ENCODE peak calls at places on chromosomes 2 and 18, in four cellular contexts. One of them, this sample, is unnamed.
A peak's percentile ranks its signal among the peaks of the same experiment; 100 is the strongest.

GRCh38 chr2:113138428-113139322 is 11.3 kb downstream of the IL1RN start:
- DNase-seq in tibial artery: no peak
- DNase-seq in CD4-positive, alpha-beta memory T cell: peak; percentile 72
- DNase-seq in left ventricle myocardium inferior: no peak
- DNase-seq in this sample: no peak

GRCh38 chr2:189142893-189143759 is 36.4 kb downstream of the COL5A2 start:
- DNase-seq in tibial artery: no peak
- DNase-seq in CD4-positive, alpha-beta memory T cell: peak; percentile 59
- DNase-seq in left ventricle myocardium inferior: no peak
- DNase-seq in this sample: no peak

GRCh38 chr2:241014224-241014623 is 15.8 kb downstream of the SNED1 start:
- DNase-seq in left ventricle myocardium inferior: no peak
- DNase-seq in tibial artery: no peak
- DNase-seq in CD4-positive, alpha-beta memory T cell: no peak
- DNase-seq in this sample: no peak

GRCh38 chr2:134934641-134935040 is 16.0 kb downstream of the CCNT2 start:
- DNase-seq in left ventricle myocardium inferior: no peak
- DNase-seq in tibial artery: no peak
- DNase-seq in CD4-positive, alpha-beta memory T cell: no peak
- DNase-seq in this sample: no peak

GRCh38 chr2:26595146-26595545 is 46.0 kb downstream of the CIB4 start:
- DNase-seq in tibial artery: peak; percentile 37
- DNase-seq in CD4-positive, alpha-beta memory T cell: no peak
- DNase-seq in left ventricle myocardium inferior: no peak
- DNase-seq in this sample: no peak

GRCh38 chr2:49044680-49045079 is 109.6 kb downstream of the FSHR start:
- DNase-seq in left ventricle myocardium inferior: no peak
- DNase-seq in tibial artery: no peak
- DNase-seq in CD4-positive, alpha-beta memory T cell: no peak
- DNase-seq in this sample: no peak

GRCh38 chr18:61556316-61556715 is 223.1 kb downstream of the CDH20 start:
- DNase-seq in CD4-positive, alpha-beta memory T cell: no peak
- DNase-seq in tibial artery: no peak
- DNase-seq in left ventricle myocardium inferior: no peak
- DNase-seq in this sample: no peak

GRCh38 chr18:49025426-49025766 is 74.6 kb upstream of the SMAD7 start:
- DNase-seq in CD4-positive, alpha-beta memory T cell: no peak
- DNase-seq in tibial artery: no peak
- DNase-seq in left ventricle myocardium inferior: no peak
- DNase-seq in this sample: no peak

GRCh38 chr2:211745295-211746097 is 793.1 kb downstream of the ERBB4 start:
- DNase-seq in left ventricle myocardium inferior: no peak
- DNase-seq in CD4-positive, alpha-beta memory T cell: no peak
- DNase-seq in tibial artery: no peak
- DNase-seq in this sample: no peak

GRCh38 chr18:10490401-10491289 is 35.2 kb upstream of the NAPG start:
- DNase-seq in tibial artery: no peak
- DNase-seq in CD4-positive, alpha-beta memory T cell: peak; percentile 49
- DNase-seq in left ventricle myocardium inferior: no peak
- DNase-seq in this sample: no peak

GRCh38 chr18:58541137-58541788 is 87.6 kb downstream of the ALPK2 start:
- DNase-seq in left ventricle myocardium inferior: no peak
- DNase-seq in tibial artery: no peak
- DNase-seq in CD4-positive, alpha-beta memory T cell: peak; percentile 25
- DNase-seq in this sample: no peak

GRCh38 chr2:6580982-6581381 is 284.7 kb downstream of the CMPK2 start:
- DNase-seq in left ventricle myocardium inferior: no peak
- DNase-seq in CD4-positive, alpha-beta memory T cell: no peak
- DNase-seq in tibial artery: no peak
- DNase-seq in this sample: no peak

GRCh38 chr2:24083567-24084385 is 858 bp downstream of the TP53I3 start:
- DNase-seq in tibial artery: no peak
- DNase-seq in CD4-positive, alpha-beta memory T cell: no peak
- DNase-seq in left ventricle myocardium inferior: peak; percentile 74
- DNase-seq in this sample: no peak

GRCh38 chr2:60794271-60794863 is 38.3 kb downstream of the PAPOLG start:
- DNase-seq in CD4-positive, alpha-beta memory T cell: peak; percentile 43
- DNase-seq in tibial artery: no peak
- DNase-seq in left ventricle myocardium inferior: no peak
- DNase-seq in this sample: no peak

GRCh38 chr2:189608799-189609422 is 28.3 kb upstream of the SLC40A1 start:
- DNase-seq in CD4-positive, alpha-beta memory T cell: no peak
- DNase-seq in tibial artery: no peak
- DNase-seq in left ventricle myocardium inferior: no peak
- DNase-seq in this sample: no peak

GRCh38 chr2:98474979-98475632 is 30.4 kb downstream of the INPP4A start:
- DNase-seq in CD4-positive, alpha-beta memory T cell: no peak
- DNase-seq in tibial artery: no peak
- DNase-seq in left ventricle myocardium inferior: no peak
- DNase-seq in this sample: no peak

GRCh38 chr2:98472961-98473746 is 28.5 kb downstream of the INPP4A start:
- DNase-seq in CD4-positive, alpha-beta memory T cell: no peak
- DNase-seq in tibial artery: no peak
- DNase-seq in left ventricle myocardium inferior: no peak
- DNase-seq in this sample: no peak

GRCh38 chr2:98476192-98476868 is 31.7 kb downstream of the INPP4A start:
- DNase-seq in left ventricle myocardium inferior: no peak
- DNase-seq in tibial artery: no peak
- DNase-seq in CD4-positive, alpha-beta memory T cell: no peak
- DNase-seq in this sample: peak; percentile 54

GRCh38 chr2:98472132-98472650 is 27.5 kb downstream of the INPP4A start:
- DNase-seq in CD4-positive, alpha-beta memory T cell: no peak
- DNase-seq in left ventricle myocardium inferior: no peak
- DNase-seq in tibial artery: no peak
- DNase-seq in this sample: no peak

GRCh38 chr2:98473995-98474780 is 29.5 kb downstream of the INPP4A start:
- DNase-seq in tibial artery: no peak
- DNase-seq in left ventricle myocardium inferior: no peak
- DNase-seq in CD4-positive, alpha-beta memory T cell: peak; percentile 33
- DNase-seq in this sample: no peak
- H3K27ac ChIP-seq in tibial artery: no peak overlapping the region
- H3K27ac ChIP-seq in left ventricle myocardium inferior: no peak overlapping the region
- H3K27ac ChIP-seq in CD4-positive, alpha-beta memory T cell: peak overlapping the region; percentile 35
- H3K27ac ChIP-seq in this sample: no peak overlapping the region

GRCh38 chr18:43572165-43572564 is 294.9 kb upstream of the SYT4 start:
- DNase-seq in left ventricle myocardium inferior: no peak
- DNase-seq in CD4-positive, alpha-beta memory T cell: no peak
- DNase-seq in tibial artery: no peak
- DNase-seq in this sample: no peak
- H3K27ac ChIP-seq in left ventricle myocardium inferior: no peak overlapping the region
- H3K27ac ChIP-seq in CD4-positive, alpha-beta memory T cell: no peak overlapping the region
- H3K27ac ChIP-seq in tibial artery: no peak overlapping the region
- H3K27ac ChIP-seq in this sample: no peak overlapping the region

DNA sequence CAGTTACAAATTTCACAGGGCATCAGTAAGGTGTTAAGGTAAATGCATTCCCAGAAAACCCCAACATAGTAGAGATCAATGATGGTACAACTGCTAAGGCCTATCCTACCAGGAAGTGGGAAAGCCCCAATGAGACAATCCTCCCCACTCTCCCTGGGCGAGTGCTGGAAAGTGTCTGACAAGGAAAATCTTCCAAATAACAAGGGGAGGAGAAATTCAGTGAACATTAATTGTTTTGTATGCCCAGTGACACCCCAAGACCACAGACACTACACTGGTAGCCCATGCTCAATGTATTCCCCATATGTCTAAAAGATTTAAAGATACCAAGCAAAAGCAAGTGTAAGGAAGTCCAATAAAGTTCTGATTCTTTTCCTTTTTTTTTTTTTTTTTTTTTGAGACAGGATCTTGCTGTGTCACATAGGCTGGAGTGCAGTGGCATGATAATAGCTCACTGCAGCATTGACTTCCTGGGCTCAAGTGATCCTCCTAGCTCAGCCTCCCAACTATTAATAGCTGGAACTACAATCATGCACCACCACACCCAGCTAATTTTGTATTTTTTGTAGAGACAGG is 24.7 kb downstream of the B4GALT6 start:
- DNase-seq in tibial artery: no peak
- DNase-seq in CD4-positive, alpha-beta memory T cell: no peak
- DNase-seq in left ventricle myocardium inferior: no peak
- DNase-seq in this sample: no peak
- H3K27ac ChIP-seq in tibial artery: no peak overlapping the region
- H3K27ac ChIP-seq in CD4-positive, alpha-beta memory T cell: no peak overlapping the region
- H3K27ac ChIP-seq in left ventricle myocardium inferior: no peak overlapping the region
- H3K27ac ChIP-seq in this sample: no peak overlapping the region

DNA sequence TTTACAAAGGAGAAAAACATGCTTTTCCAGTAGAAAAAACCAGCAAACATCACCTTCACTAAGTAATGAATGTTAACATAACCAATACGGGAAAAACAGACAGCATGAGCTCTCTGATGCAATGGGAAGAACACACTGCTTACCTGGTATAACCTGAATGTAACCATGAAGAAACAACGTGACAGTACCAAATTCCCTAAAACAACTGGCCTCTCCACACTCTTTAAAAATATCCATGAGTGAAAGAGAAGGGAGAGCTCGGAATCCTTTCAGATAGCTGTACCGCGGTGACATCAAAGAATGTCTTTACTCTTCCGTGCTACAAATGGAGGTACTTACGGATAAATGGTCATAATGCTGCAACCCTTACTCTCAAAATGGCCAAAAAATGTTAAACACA is 32.1 kb downstream of the SAP130 start:
- DNase-seq in tibial artery: no peak
- DNase-seq in CD4-positive, alpha-beta memory T cell: no peak
- DNase-seq in left ventricle myocardium inferior: no peak
- DNase-seq in this sample: no peak
- H3K27ac ChIP-seq in tibial artery: peak overlapping the region; percentile 15
- H3K27ac ChIP-seq in CD4-positive, alpha-beta memory T cell: no peak overlapping the region
- H3K27ac ChIP-seq in left ventricle myocardium inferior: no peak overlapping the region
- H3K27ac ChIP-seq in this sample: no peak overlapping the region

This sample was measured in suprapubic skin.